ENCODE peak calls at places on chromosome 6, in four cellular contexts. K is A673; X is activated CD8-positive, alpha-beta T cell treated with anti-CD3 and anti-CD28 coated beads for 36 hours; R is K562. N is an unnamed sample.

GRCh38 chr6:154953644-154954043 is 41.5 kb upstream of the TIAM2 start:
- DNase-seq in K (no peak), R (no peak), X (no peak), N (no peak)

GRCh38 chr6:143961868-143962643 is 46.0 kb downstream of the PLAGL1 start:
- DNase-seq in K (no peak), X (no peak), R (no peak), N (no peak)

GRCh38 chr6:87926687-87927086 is 121.0 kb upstream of the SPACA1 start:
- DNase-seq in K (no peak), R (no peak), X (no peak), N (no peak)

GRCh38 chr6:103122766-103123601 is 1729.5 kb downstream of the GRIK2 start:
- DNase-seq in K (peak), R (peak), X (peak), N (peak)

GRCh38 chr6:33123732-33124524 is 48.1 kb downstream of the HLA-DPB1 start:
- DNase-seq in X (peak), K (peak), R (peak), N (no peak)

GRCh38 chr6:158475344-158476302 is 84.3 kb upstream of the TMEM181 start:
- DNase-seq in X (no peak), R (peak), K (peak), N (no peak)

GRCh38 chr6:151389640-151390275 is 1.6 kb downstream of the ZBTB2 start:
- DNase-seq in X (peak), R (peak), K (peak), N (peak)

GRCh38 chr6:134373282-134373922 is 55.5 kb upstream of the SGK1 start:
- DNase-seq in K (no peak), X (peak), R (no peak), N (peak)

GRCh38 chr6:85461806-85462185 is 11.9 kb downstream of the NT5E start:
- DNase-seq in K (no peak), X (peak), R (no peak), N (no peak)

GRCh38 chr6:3392930-3393575 is 63.8 kb downstream of the SLC22A23 start:
- DNase-seq in X (no peak), R (peak), K (no peak), N (no peak)

N was measured in thyroid gland.